ENCODE peak calls at places on chromosomes 6 and 20, in seven cellular contexts. C is spleen, Z is cardiac fibroblast, O is HFFc6, Y is lower leg skin, X is AG04449, E is right lobe of liver. Q is an unnamed sample.

GRCh38 chr6:15308445-15309213 is 62.8 kb downstream of the JARID2 start:
- DNase-seq in Y (no peak), O (no peak), E (no peak), X (no peak), C (no peak), Z (peak; percentile 49), Q (no peak)

GRCh38 chr6:134614606-134615485 is 296.9 kb upstream of the SGK1 start:
- DNase-seq in Y (no peak), E (no peak), X (no peak), C (no peak), Z (no peak), O (no peak), Q (peak; percentile 45)

GRCh38 chr6:160421854-160422253 is 73.7 kb downstream of the SLC22A3 start:
- DNase-seq in X (no peak), C (no peak), Z (peak; percentile 90), Y (no peak), O (no peak), E (no peak), Q (no peak)

GRCh38 chr6:152261179-152261578 is 376.0 kb downstream of the SYNE1 start:
- DNase-seq in Z (no peak), X (no peak), Y (no peak), O (no peak), E (no peak), C (no peak), Q (no peak)

GRCh38 chr20:63509088-63509564 is 10.2 kb upstream of the EEF1A2 start:
- DNase-seq in O (no peak), C (no peak), X (no peak), Z (no peak), Y (no peak), E (no peak), Q (peak; percentile 27)

GRCh38 chr6:10557886-10558285 is 36.7 kb downstream of the GCNT2 start:
- DNase-seq in X (no peak), E (no peak), Y (no peak), O (no peak), C (no peak), Z (no peak), Q (no peak)

GRCh38 chr20:57772349-57772964 is 62.6 kb upstream of the PMEPA1 start:
- DNase-seq in Y (no peak), E (no peak), C (no peak), X (no peak), Z (peak; percentile 41), O (peak; percentile 69), Q (peak; percentile 71)

GRCh38 chr6:32857156-32857891 is 3.3 kb downstream of the PSMB9 start:
- DNase-seq in Y (no peak), E (no peak), Z (no peak), C (no peak), O (no peak), X (no peak), Q (no peak)

GRCh38 chr20:9250511-9250910 is 181.6 kb downstream of the PLCB4 start:
- DNase-seq in Z (no peak), O (no peak), C (no peak), E (no peak), X (no peak), Y (no peak), Q (no peak)

GRCh38 chr6:169921853-169922779 is 170.7 kb downstream of the ERMARD start:
- DNase-seq in Y (no peak), X (no peak), C (peak; percentile 69), O (no peak), Z (no peak), E (peak; percentile 83), Q (no peak)

GRCh38 chr6:40343887-40344565 is 243.1 kb downstream of the LRFN2 start:
- DNase-seq in E (no peak), X (no peak), Z (no peak), O (no peak), Y (no peak), C (no peak), Q (no peak)

GRCh38 chr6:8180327-8181161 is 78.2 kb upstream of the EEF1E1 start:
- DNase-seq in O (peak; percentile 84), C (no peak), Z (peak; percentile 63), E (no peak), X (peak; percentile 67), Y (no peak), Q (peak; percentile 85)

GRCh38 chr6:15342114-15342513 is 96.2 kb downstream of the JARID2 start:
- DNase-seq in C (no peak), O (no peak), Z (no peak), E (no peak), Y (no peak), X (no peak), Q (no peak)

GRCh38 chr6:46367365-46367764 is 123.9 kb downstream of the RCAN2 start:
- DNase-seq in E (no peak), C (no peak), O (no peak), Z (no peak), X (no peak), Y (no peak), Q (no peak)

GRCh38 chr6:39056681-39057080 is 8.1 kb downstream of the GLP1R start:
- DNase-seq in C (peak; percentile 39), Y (no peak), X (no peak), E (no peak), O (no peak), Z (no peak), Q (no peak)

GRCh38 chr6:17103715-17104114 is 1.9 kb downstream of the STMND1 start:
- DNase-seq in C (no peak), Z (no peak), X (no peak), E (no peak), Y (no peak), O (no peak), Q (no peak)

GRCh38 chr6:146526192-146526591 is 17.4 kb upstream of the RAB32 start:
- DNase-seq in O (peak; percentile 21), C (no peak), E (no peak), X (no peak), Z (peak; percentile 38), Y (no peak), Q (peak; percentile 45)

GRCh38 chr6:45479834-45480696 is 102.3 kb upstream of the SUPT3H start:
- DNase-seq in Y (no peak), E (no peak), Z (peak; percentile 70), X (peak; percentile 52), O (peak; percentile 28), C (no peak), Q (peak; percentile 70)

GRCh38 chr6:55319961-55320690 is 7.1 kb upstream of the GFRAL start:
- DNase-seq in C (no peak), Z (no peak), X (no peak), Y (no peak), O (no peak), E (no peak), Q (no peak)

DNA sequence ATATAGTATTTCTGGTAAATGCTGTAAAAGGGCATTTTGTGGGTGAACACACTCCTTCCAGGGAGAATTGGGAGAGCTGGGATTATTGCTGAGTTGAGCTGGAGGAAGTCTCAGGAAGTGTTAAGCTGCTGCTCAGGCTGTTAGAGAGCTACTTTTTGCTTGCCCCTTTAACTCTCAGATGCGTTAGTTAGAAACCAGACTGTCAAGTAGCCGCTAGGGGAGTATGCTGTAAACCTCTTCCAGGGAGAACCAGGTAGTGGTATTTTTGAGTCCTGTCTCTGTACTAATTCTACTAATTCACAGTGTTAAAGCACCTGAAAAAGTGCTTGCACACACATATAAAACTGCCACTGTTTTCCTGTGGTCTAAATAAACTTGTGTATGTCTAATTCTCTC is 6.6 kb upstream of the GFRAL start:
- DNase-seq in E (no peak), O (no peak), Z (no peak), X (no peak), Y (no peak), C (no peak), Q (no peak)
- TF ChIP-seq CTCF in E (no peak), O (no peak), Z (no peak), X (no peak), Y (no peak), C (no peak), Q (no peak)

DNA sequence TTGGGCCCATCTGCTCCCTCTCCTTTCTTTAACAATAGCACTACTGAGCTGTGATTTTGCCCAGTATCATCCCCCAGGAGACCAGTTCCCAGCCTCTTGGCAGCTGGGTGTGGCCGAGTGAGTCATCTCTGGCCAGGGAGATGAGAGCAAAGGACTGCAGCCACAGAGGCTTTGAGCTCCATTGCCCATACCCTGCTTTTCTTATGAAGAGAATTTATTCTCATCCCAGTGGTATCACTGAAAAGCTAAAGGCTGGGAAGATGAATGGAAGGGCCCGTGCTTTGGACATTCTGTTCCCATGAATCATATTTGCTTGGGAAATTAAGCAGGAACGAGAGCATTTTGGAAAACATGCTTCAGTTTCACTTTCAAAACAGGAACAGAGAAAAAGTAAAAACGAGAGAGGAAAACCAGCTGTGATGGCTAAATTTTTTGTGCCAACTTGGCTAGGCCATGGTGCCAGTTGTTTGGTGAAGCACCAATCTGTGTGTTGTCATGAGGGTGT is 14.9 kb downstream of the CST3 start:
- DNase-seq in O (peak; percentile 78), Z (peak; percentile 96), Y (peak; percentile 76), C (no peak), E (no peak), X (peak; percentile 42), Q (peak; percentile 93)
- TF ChIP-seq CTCF in O (no peak), Z (no peak), Y (no peak), C (no peak), E (no peak), X (no peak), Q (no peak)

GRCh38 chr20:24684954-24685691 is 215.7 kb downstream of the SYNDIG1 start:
- DNase-seq in O (no peak), E (peak; percentile 31), C (peak; percentile 61), Z (no peak), X (no peak), Y (no peak), Q (no peak)
- TF ChIP-seq CTCF in O (no peak), E (no peak), C (no peak), Z (no peak), X (no peak), Y (no peak), Q (no peak)

GRCh38 chr20:40703981-40704530 is 15.0 kb upstream of the MAFB start:
- DNase-seq in Y (no peak), C (no peak), O (no peak), Z (no peak), E (no peak), X (no peak), Q (no peak)

GRCh38 chr20:40704828-40705227 is 15.8 kb upstream of the MAFB start:
- DNase-seq in C (no peak), X (no peak), Z (no peak), Y (no peak), E (no peak), O (no peak), Q (peak; percentile 37)

GRCh38 chr20:40710608-40711007 is 21.6 kb upstream of the MAFB start:
- DNase-seq in E (no peak), Z (peak; percentile 24), Y (no peak), O (no peak), C (no peak), X (no peak), Q (no peak)

GRCh38 chr20:40705413-40705812 is 16.4 kb upstream of the MAFB start:
- DNase-seq in C (no peak), X (no peak), O (no peak), Z (no peak), E (no peak), Y (no peak), Q (no peak)

DNA sequence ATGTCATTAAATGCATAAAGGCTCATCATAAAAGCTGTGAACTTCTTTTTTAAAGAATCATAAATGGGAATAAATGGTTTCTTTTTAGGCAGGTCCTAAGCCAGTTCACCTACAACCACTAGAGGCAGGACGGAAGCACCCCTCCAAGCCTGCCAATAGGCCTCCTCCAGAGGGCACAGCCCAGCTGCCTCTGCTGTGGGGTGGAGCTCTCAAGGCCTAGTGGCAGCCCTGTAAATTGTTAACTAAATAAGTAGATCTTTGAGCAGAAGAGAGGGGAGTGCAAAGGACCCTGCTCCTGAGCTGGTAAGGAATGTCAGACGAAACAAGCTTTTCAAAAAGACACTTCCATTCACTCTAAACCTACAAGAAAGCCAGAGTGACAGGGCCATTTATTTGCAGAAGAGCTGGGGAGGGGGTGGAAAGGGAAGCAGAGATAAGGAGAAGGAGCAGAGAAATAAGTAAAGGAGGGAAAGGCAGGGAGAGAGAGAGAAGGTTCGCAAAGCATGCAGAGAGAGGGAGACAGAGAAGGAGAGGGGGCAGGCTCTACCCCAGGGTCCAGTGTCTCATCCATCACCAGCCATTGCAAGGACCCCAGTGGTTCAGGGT is 18.0 kb upstream of the MAFB start:
- DNase-seq in Y (no peak), O (no peak), E (no peak), X (no peak), C (no peak), Z (no peak), Q (no peak)
- TF ChIP-seq CTCF in Y (no peak), O (peak; percentile 16), E (peak; percentile 29), X (no peak), C (no peak), Z (no peak), Q (no peak)